ENCODE peak calls at places on chromosomes 1 and 21, in ten cellular contexts. One of them, this sample, is unnamed.

GRCh38 chr21:33682992-33683627 is 40.8 kb downstream of the ITSN1 start:
- DNase-seq in H54: peak
- DNase-seq in NCI-H2081: no peak
- DNase-seq in midbrain: no peak
- DNase-seq in GM13977: no peak
- DNase-seq in prostate gland: no peak
- DNase-seq in stimulated activated naive CD4-positive, alpha-beta T cell: no peak
- DNase-seq in T1000: peak
- DNase-seq in SK-N-DZ: no peak
- DNase-seq in astrocyte of the cerebellum: peak
- DNase-seq in this sample: peak

GRCh38 chr1:207181838-207182237 is 77.8 kb downstream of the C4BPA start:
- DNase-seq in H54: no peak
- DNase-seq in NCI-H2081: no peak
- DNase-seq in midbrain: no peak
- DNase-seq in GM13977: no peak
- DNase-seq in prostate gland: no peak
- DNase-seq in stimulated activated naive CD4-positive, alpha-beta T cell: no peak
- DNase-seq in T1000: no peak
- DNase-seq in SK-N-DZ: no peak
- DNase-seq in astrocyte of the cerebellum: no peak
- DNase-seq in this sample: no peak

GRCh38 chr1:35499652-35500176 is 57.5 kb downstream of the KIAA0319L start:
- DNase-seq in H54: no peak
- DNase-seq in NCI-H2081: no peak
- DNase-seq in midbrain: no peak
- DNase-seq in GM13977: no peak
- DNase-seq in prostate gland: no peak
- DNase-seq in stimulated activated naive CD4-positive, alpha-beta T cell: no peak
- DNase-seq in T1000: no peak
- DNase-seq in SK-N-DZ: peak
- DNase-seq in astrocyte of the cerebellum: no peak
- DNase-seq in this sample: no peak

GRCh38 chr1:46603481-46603857 is 599 bp downstream of the MKNK1 start:
- DNase-seq in H54: no peak
- DNase-seq in NCI-H2081: no peak
- DNase-seq in midbrain: no peak
- DNase-seq in GM13977: no peak
- DNase-seq in prostate gland: no peak
- DNase-seq in stimulated activated naive CD4-positive, alpha-beta T cell: no peak
- DNase-seq in T1000: no peak
- DNase-seq in SK-N-DZ: no peak
- DNase-seq in astrocyte of the cerebellum: no peak
- DNase-seq in this sample: no peak

GRCh38 chr1:77888071-77888428 is 374 bp upstream of the NEXN start:
- DNase-seq in H54: no peak
- DNase-seq in NCI-H2081: no peak
- DNase-seq in midbrain: peak
- DNase-seq in GM13977: no peak
- DNase-seq in prostate gland: no peak
- DNase-seq in stimulated activated naive CD4-positive, alpha-beta T cell: no peak
- DNase-seq in T1000: no peak
- DNase-seq in SK-N-DZ: no peak
- DNase-seq in astrocyte of the cerebellum: peak
- DNase-seq in this sample: no peak

GRCh38 chr1:205375816-205376545 is 19.3 kb upstream of the KLHDC8A start:
- DNase-seq in H54: peak
- DNase-seq in NCI-H2081: no peak
- DNase-seq in midbrain: no peak
- DNase-seq in GM13977: no peak
- DNase-seq in prostate gland: peak
- DNase-seq in stimulated activated naive CD4-positive, alpha-beta T cell: no peak
- DNase-seq in T1000: no peak
- DNase-seq in SK-N-DZ: peak
- DNase-seq in astrocyte of the cerebellum: no peak
- DNase-seq in this sample: no peak

GRCh38 chr1:245876586-245876985 is 630.5 kb downstream of the SMYD3 start:
- DNase-seq in H54: no peak
- DNase-seq in NCI-H2081: no peak
- DNase-seq in midbrain: no peak
- DNase-seq in GM13977: no peak
- DNase-seq in prostate gland: no peak
- DNase-seq in stimulated activated naive CD4-positive, alpha-beta T cell: no peak
- DNase-seq in T1000: no peak
- DNase-seq in SK-N-DZ: no peak
- DNase-seq in astrocyte of the cerebellum: no peak
- DNase-seq in this sample: no peak

GRCh38 chr1:20891091-20891490 is 104.0 kb upstream of the HP1BP3 start:
- DNase-seq in H54: no peak
- DNase-seq in NCI-H2081: no peak
- DNase-seq in midbrain: no peak
- DNase-seq in GM13977: no peak
- DNase-seq in prostate gland: no peak
- DNase-seq in stimulated activated naive CD4-positive, alpha-beta T cell: no peak
- DNase-seq in T1000: no peak
- DNase-seq in SK-N-DZ: no peak
- DNase-seq in astrocyte of the cerebellum: no peak
- DNase-seq in this sample: no peak

GRCh38 chr1:54518489-54518888 is 29.5 kb upstream of the ACOT11 start:
- DNase-seq in H54: no peak
- DNase-seq in NCI-H2081: no peak
- DNase-seq in midbrain: no peak
- DNase-seq in GM13977: no peak
- DNase-seq in prostate gland: no peak
- DNase-seq in stimulated activated naive CD4-positive, alpha-beta T cell: no peak
- DNase-seq in T1000: no peak
- DNase-seq in SK-N-DZ: no peak
- DNase-seq in astrocyte of the cerebellum: no peak
- DNase-seq in this sample: no peak

This sample was measured in epithelial cell of prostate.